ENCODE peak calls at places on chromosomes 12 and 14, in four cellular contexts. I is GM23338, M is WERI-Rb-1, N is epithelial cell of esophagus. O is an unnamed sample.

GRCh38 chr14:77023001-77023996 is 5.2 kb downstream of the IRF2BPL start:
- DNase-seq in M (no peak), N (peak; percentile 65), I (peak; percentile 71), O (peak; percentile 60)

GRCh38 chr12:32583535-32583934 is 95.6 kb upstream of the DNM1L start:
- DNase-seq in I (no peak), N (no peak), M (no peak), O (peak; percentile 58)

GRCh38 chr14:60753264-60754126 is 18.9 kb downstream of the MNAT1 start:
- DNase-seq in N (no peak), I (no peak), M (no peak), O (no peak)

GRCh38 chr12:125070117-125070516 is 4.9 kb downstream of the AACS start:
- DNase-seq in N (no peak), I (peak; percentile 35), M (peak; percentile 63), O (no peak)

GRCh38 chr12:106711316-106711715 is 63.2 kb upstream of the RIC8B start:
- DNase-seq in I (no peak), M (no peak), N (no peak), O (no peak)

GRCh38 chr12:101738920-101739665 is at the start of gene SYCP3:
- DNase-seq in N (no peak), I (peak; percentile 27), M (no peak), O (no peak)

GRCh38 chr14:102215071-102215470 is 75.4 kb downstream of the WDR20 start:
- DNase-seq in M (no peak), N (peak; percentile 13), I (no peak), O (no peak)

GRCh38 chr12:20883288-20883687 is 72.8 kb downstream of the SLCO1B3 start:
- DNase-seq in N (peak; percentile 43), I (no peak), M (no peak), O (peak; percentile 42)

GRCh38 chr14:80269338-80269935 is 58.1 kb upstream of the DIO2 start:
- DNase-seq in M (no peak), N (peak; percentile 56), I (no peak), O (peak; percentile 40)

GRCh38 chr12:124756151-124756550 is 107.5 kb downstream of the SCARB1 start:
- DNase-seq in M (no peak), I (no peak), N (no peak), O (no peak)

GRCh38 chr14:32609388-32609787 is 280.3 kb downstream of the AKAP6 start:
- DNase-seq in M (no peak), I (no peak), N (no peak), O (no peak)

GRCh38 chr14:71776463-71777359 is 155.5 kb upstream of the RGS6 start:
- DNase-seq in N (no peak), M (peak; percentile 47), I (peak; percentile 18), O (no peak)

GRCh38 chr12:56988207-56988739 is 18.1 kb downstream of the ZBTB39 start:
- DNase-seq in N (no peak), M (no peak), I (peak; percentile 57), O (no peak)

GRCh38 chr12:5789469-5789968 is 155.5 kb downstream of the ANO2 start:
- DNase-seq in N (peak; percentile 38), M (no peak), I (no peak), O (peak; percentile 62)

GRCh38 chr14:96274122-96274910 is 18.3 kb downstream of the BDKRB1 start:
- DNase-seq in M (no peak), N (no peak), I (no peak), O (no peak)

GRCh38 chr14:105857816-105858675 is 331.7 kb downstream of the TMEM121 start:
- DNase-seq in I (no peak), N (no peak), M (peak; percentile 4), O (no peak)

GRCh38 chr14:35212471-35213142 is 79.6 kb upstream of the PSMA6 start:
- DNase-seq in N (no peak), M (no peak), I (no peak), O (no peak)

GRCh38 chr14:75985618-75986438 is at the start of gene IFT43:
- DNase-seq in N (peak; percentile 85), I (peak; percentile 90), M (peak; percentile 83), O (peak; percentile 63)

GRCh38 chr12:5565933-5566632 is 134.2 kb downstream of the NTF3 start:
- DNase-seq in N (no peak), M (no peak), I (no peak), O (no peak)

GRCh38 chr12:53789570-53789969 is 37.8 kb upstream of the CISTR start:
- DNase-seq in I (no peak), M (no peak), N (no peak), O (no peak)

GRCh38 chr12:13428538-13429265 is 232.2 kb downstream of the EMP1 start:
- DNase-seq in I (no peak), M (no peak), N (no peak), O (no peak)

GRCh38 chr12:66071556-66071955 is 59.0 kb downstream of the LLPH start:
- DNase-seq in N (no peak), M (no peak), I (no peak), O (no peak)

GRCh38 chr14:89534896-89535615 is 118.0 kb upstream of the FOXN3 start:
- DNase-seq in I (no peak), M (no peak), N (no peak), O (no peak)

GRCh38 chr12:90979936-90980335 is 24.8 kb downstream of the EPYC start:
- DNase-seq in I (no peak), M (no peak), N (no peak), O (no peak)

GRCh38 chr14:25396128-25396527 is 346.2 kb upstream of the STXBP6 start:
- DNase-seq in N (no peak), M (no peak), I (no peak), O (no peak)

GRCh38 chr14:23066855-23067744 is 9.8 kb upstream of the CDH24 start:
- DNase-seq in N (no peak), M (no peak), I (no peak), O (no peak)

GRCh38 chr14:22613091-22613695 is 15.1 kb downstream of the ABHD4 start:
- DNase-seq in I (peak; percentile 38), N (no peak), M (no peak), O (no peak)

GRCh38 chr12:57476162-57476992 is 3.3 kb downstream of the ARHGAP9 start:
- DNase-seq in I (peak; percentile 79), N (no peak), M (no peak), O (no peak)

GRCh38 chr14:76768201-76768656 is 7.0 kb downstream of the VASH1 start:
- DNase-seq in N (no peak), M (no peak), I (peak; percentile 84), O (no peak)

GRCh38 chr12:97404093-97404492 is 58.5 kb upstream of the RMST start:
- DNase-seq in N (no peak), M (no peak), I (no peak), O (no peak)

GRCh38 chr12:11310336-11310735 is at the start of gene PRB4:
- DNase-seq in M (no peak), N (no peak), I (no peak), O (no peak)

GRCh38 chr14:101022121-101022520 is 118.6 kb upstream of the RTL1 start:
- DNase-seq in N (no peak), M (no peak), I (no peak), O (no peak)

GRCh38 chr14:67557118-67557517 is 24.0 kb downstream of the PLEKHH1 start:
- DNase-seq in M (no peak), N (peak; percentile 36), I (peak; percentile 31), O (peak; percentile 40)

DNA sequence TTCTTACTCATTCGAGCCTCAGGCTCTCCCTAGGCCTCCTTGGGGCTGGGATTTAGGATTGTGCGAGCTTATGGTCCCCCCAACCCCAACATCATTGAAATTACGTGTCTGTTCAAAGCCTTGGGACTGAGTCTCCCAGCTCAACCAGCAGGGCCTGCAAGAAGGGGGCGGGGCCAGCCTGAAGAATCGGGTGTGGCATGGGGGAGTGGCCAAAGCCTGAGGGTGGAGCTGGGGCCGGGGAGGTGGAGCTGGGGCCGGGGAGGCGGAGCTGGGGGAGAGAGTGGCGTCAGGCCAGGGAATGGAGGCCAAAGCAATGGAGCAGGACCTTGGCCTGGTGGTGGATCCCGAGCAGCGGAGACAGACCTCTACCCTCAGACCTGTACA is 24.3 kb upstream of the HSPB8 start:
- DNase-seq in I (peak; percentile 97), N (no peak), M (peak; percentile 30), O (no peak)
- H3K4me3 ChIP-seq in I (peak overlapping the region; percentile 95), N (no peak overlapping the region), M (no peak overlapping the region), O (no peak overlapping the region)

DNA sequence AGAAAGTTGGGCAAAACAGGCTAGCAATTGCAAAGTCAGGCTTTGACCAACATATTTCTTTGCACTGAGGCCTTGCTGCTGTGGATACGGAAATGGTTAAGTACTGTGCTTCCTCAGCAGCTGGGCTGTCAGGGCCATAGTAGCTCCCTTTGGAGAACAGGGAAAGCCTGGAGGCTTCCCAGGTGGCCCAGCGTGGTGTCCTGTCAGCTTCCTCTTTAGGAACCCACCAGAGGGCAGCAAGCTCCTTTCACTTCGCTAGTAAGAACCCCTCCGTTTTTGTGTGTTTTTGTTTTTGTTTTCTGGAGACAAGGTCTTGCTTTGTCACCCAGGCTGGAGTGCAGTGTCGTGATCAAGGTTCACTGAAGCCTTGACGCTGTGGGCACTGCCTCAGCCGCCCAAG is 1.7 kb upstream of the CFAP251 start:
- DNase-seq in M (peak; percentile 58), I (peak; percentile 86), N (peak; percentile 54), O (no peak)
- TF ChIP-seq CTCF in M (peak; percentile 50), I (peak; percentile 84), N (peak; percentile 46), O (peak; percentile 42)

DNA sequence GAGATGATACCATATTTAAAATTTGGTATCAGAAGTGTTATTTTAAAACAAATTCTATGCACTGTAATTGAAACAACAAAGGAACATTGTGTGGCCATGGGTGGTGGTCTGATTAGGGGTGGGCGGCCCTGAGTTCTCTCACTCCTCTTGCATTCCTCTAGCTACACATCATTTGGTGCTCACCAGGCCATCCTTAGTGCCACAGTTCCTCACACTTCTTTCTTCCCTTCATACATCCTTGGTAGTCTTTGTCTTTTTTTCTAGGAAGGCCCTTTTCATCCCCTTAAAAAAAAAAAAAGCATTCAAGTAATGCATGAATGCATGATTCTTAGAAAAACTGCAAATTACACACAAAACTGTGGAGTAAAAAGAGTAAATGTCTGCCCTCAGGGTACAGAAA is 2.4 kb upstream of the MANSC4 start:
- DNase-seq in N (no peak), M (no peak), I (no peak), O (no peak)
- H3K4me3 ChIP-seq in N (no peak overlapping the region), M (no peak overlapping the region), I (peak overlapping the region; percentile 80), O (no peak overlapping the region)

GRCh38 chr14:33904609-33905008 is 46.3 kb downstream of the EGLN3 start:
- DNase-seq in I (no peak), N (no peak), M (no peak), O (no peak)

GRCh38 chr14:33909380-33910084 is 41.3 kb downstream of the EGLN3 start:
- DNase-seq in N (no peak), M (no peak), I (no peak), O (no peak)

GRCh38 chr14:33911046-33911445 is 39.8 kb downstream of the EGLN3 start:
- DNase-seq in M (no peak), N (no peak), I (no peak), O (no peak)

GRCh38 chr14:33906968-33907367 is 43.9 kb downstream of the EGLN3 start:
- DNase-seq in N (no peak), I (no peak), M (no peak), O (no peak)

DNA sequence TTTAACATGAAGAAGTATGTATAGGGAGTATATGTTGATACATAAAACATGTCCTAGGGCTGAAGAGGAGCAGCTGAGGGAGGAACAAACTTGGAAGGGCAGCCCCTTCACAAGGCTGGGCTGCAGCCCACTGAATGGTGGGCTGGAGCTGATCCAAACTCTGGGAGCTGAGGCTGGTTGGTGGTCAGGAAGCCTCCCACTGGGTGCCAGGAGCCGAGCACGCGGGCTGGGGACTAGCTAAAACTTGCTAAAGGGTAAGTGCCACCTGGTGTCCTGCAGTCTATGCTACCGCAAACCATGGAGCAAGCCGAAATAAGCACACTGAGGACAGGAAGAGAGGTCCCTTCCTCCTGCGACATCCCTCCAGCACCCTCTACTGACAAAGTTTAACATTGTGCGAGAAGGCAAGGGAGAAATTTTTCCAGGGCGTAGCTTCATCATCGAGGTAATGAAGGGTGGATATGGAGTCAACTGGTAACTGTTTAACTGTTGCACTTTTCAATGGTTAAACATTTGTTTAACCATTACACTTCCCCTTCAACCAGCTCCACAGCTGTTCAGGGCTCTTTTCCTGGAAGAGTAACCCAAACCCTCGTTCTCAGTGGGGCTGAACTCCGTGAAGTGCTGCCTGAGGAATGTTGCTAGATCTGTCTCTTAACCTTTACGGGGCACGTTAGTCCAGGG is 42.2 kb downstream of the EGLN3 start:
- DNase-seq in I (peak; percentile 68), M (no peak), N (no peak), O (no peak)
- TF ChIP-seq CTCF in I (peak; percentile 79), M (peak; percentile 19), N (no peak), O (no peak)

O was measured in bronchial epithelial cell.